ENCODE peak calls at places on chromosomes 1 and 21, in six cellular contexts. X is suprapubic skin, L is GM12892, D is Peyer's patch, R is tibial nerve, K is prostate gland. A is an unnamed sample.

GRCh38 chr1:42264791-42265190 is 70.2 kb downstream of the FOXJ3 start:
- DNase-seq in X (no peak), L (no peak), D (no peak), R (no peak), K (no peak), A (no peak)

GRCh38 chr1:9231648-9232332 is 2.8 kb upstream of the H6PD start:
- DNase-seq in X (no peak), L (no peak), D (no peak), R (no peak), K (no peak), A (no peak)

GRCh38 chr1:53165408-53165961 is 23.0 kb upstream of the SLC1A7 start:
- DNase-seq in X (no peak), L (no peak), D (no peak), R (peak; percentile 71), K (no peak), A (no peak)

GRCh38 chr1:6386371-6386949 is 7.1 kb downstream of the ACOT7 start:
- DNase-seq in X (no peak), L (no peak), D (no peak), R (no peak), K (no peak), A (no peak)

GRCh38 chr21:43333301-43334062 is 93.4 kb downstream of the SIK1 start:
- DNase-seq in X (no peak), L (no peak), D (no peak), R (peak; percentile 31), K (peak; percentile 90), A (no peak)

GRCh38 chr21:41752231-41752681 is 14.6 kb downstream of the RIPK4 start:
- DNase-seq in X (no peak), L (no peak), D (no peak), R (no peak), K (no peak), A (no peak)

GRCh38 chr21:44757731-44758130 is 43.9 kb downstream of the UBE2G2 start:
- DNase-seq in X (peak; percentile 57), L (no peak), D (no peak), R (no peak), K (no peak), A (no peak)

GRCh38 chr1:8552135-8552534 is 234.2 kb downstream of the SLC45A1 start:
- DNase-seq in X (no peak), L (no peak), D (no peak), R (no peak), K (no peak), A (no peak)

GRCh38 chr1:184036517-184036949 is 995 bp downstream of the COLGALT2 start:
- DNase-seq in X (no peak), L (peak; percentile 13), D (no peak), R (no peak), K (no peak), A (no peak)
- TF ChIP-seq POLR2A in X (no peak), L (no peak), D (no peak), R (no peak), K (no peak), A (no peak)

GRCh38 chr1:213486488-213486887 is 435.4 kb downstream of the RPS6KC1 start:
- DNase-seq in X (no peak), L (no peak), D (no peak), R (no peak), K (no peak), A (no peak)
- TF ChIP-seq POLR2A in X (no peak), L (no peak), D (no peak), R (no peak), K (no peak), A (no peak)

GRCh38 chr1:166839600-166840308 is 479 bp downstream of the POGK start:
- DNase-seq in X (no peak), L (peak; percentile 39), D (peak; percentile 42), R (no peak), K (peak; percentile 42), A (no peak)

GRCh38 chr1:166843769-166844596 is 4.7 kb downstream of the POGK start:
- DNase-seq in X (no peak), L (no peak), D (no peak), R (no peak), K (no peak), A (no peak)

GRCh38 chr1:166843322-166843721 is 4.0 kb downstream of the POGK start:
- DNase-seq in X (no peak), L (no peak), D (no peak), R (no peak), K (no peak), A (no peak)

GRCh38 chr1:166838766-166839599 is at the start of gene POGK:
- DNase-seq in X (peak; percentile 94), L (peak; percentile 85), D (peak; percentile 87), R (peak; percentile 80), K (peak; percentile 90), A (peak; percentile 37)

GRCh38 chr1:166840309-166841302 is 1.3 kb downstream of the POGK start:
- DNase-seq in X (no peak), L (no peak), D (no peak), R (no peak), K (peak; percentile 12), A (no peak)
- TF ChIP-seq POLR2A in X (no peak), L (no peak), D (no peak), R (no peak), K (no peak), A (no peak)

GRCh38 chr1:212684076-212684475 is 15.6 kb downstream of the BATF3 start:
- DNase-seq in X (peak; percentile 23), L (no peak), D (no peak), R (no peak), K (no peak), A (no peak)

GRCh38 chr1:212686069-212686468 is 13.6 kb downstream of the BATF3 start:
- DNase-seq in X (peak; percentile 40), L (no peak), D (no peak), R (no peak), K (no peak), A (no peak)

GRCh38 chr1:212684511-212685090 is 15.0 kb downstream of the BATF3 start:
- DNase-seq in X (peak; percentile 40), L (no peak), D (no peak), R (no peak), K (no peak), A (no peak)

GRCh38 chr1:212686591-212686990 is 13.0 kb downstream of the BATF3 start:
- DNase-seq in X (peak; percentile 66), L (no peak), D (no peak), R (no peak), K (no peak), A (no peak)

GRCh38 chr1:212685429-212685828 is 14.2 kb downstream of the BATF3 start:
- DNase-seq in X (no peak), L (no peak), D (no peak), R (no peak), K (no peak), A (no peak)
- TF ChIP-seq POLR2A in X (no peak), L (no peak), D (no peak), R (no peak), K (no peak), A (no peak)

DNA sequence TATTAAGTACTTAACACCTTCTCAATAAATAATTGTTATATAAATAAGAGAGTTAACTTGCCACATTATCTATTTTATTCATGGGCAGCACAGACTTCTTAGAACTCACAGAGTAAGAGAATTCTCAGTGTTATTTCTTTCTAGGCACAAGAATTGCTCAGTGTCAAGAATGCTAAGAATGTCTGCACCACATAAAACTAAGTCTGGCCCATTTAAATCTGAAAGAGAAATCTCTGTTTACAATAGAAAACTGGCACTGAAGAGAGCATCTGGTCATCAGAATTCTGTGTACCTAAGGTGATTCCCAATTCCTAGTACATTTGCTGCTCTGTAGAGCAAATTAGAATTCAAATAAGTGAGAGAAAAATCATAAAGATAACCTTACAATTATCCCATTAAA is 3.8 kb downstream of the OR10K2 start:
- DNase-seq in X (no peak), L (no peak), D (no peak), R (no peak), K (no peak), A (no peak)
- TF ChIP-seq POLR2A in X (no peak), L (no peak), D (no peak), R (no peak), K (no peak), A (no peak)

GRCh38 chr1:150213170-150214098 is 22.5 kb downstream of the ANP32E start:
- DNase-seq in X (peak; percentile 98), L (peak; percentile 86), D (peak; percentile 95), R (peak; percentile 90), K (peak; percentile 88), A (peak; percentile 85)
- TF ChIP-seq POLR2A in X (no peak), L (peak; percentile 60), D (peak; percentile 30), R (peak; percentile 4), K (peak; percentile 19), A (peak; percentile 46)

GRCh38 chr1:18950415-18951026 is 6.0 kb downstream of the IFFO2 start:
- DNase-seq in X (no peak), L (no peak), D (no peak), R (no peak), K (peak; percentile 55), A (no peak)
- TF ChIP-seq POLR2A in X (no peak), L (no peak), D (no peak), R (no peak), K (peak; percentile 58), A (no peak)

GRCh38 chr1:154974808-154975408 is 427 bp downstream of the CKS1B start:
- DNase-seq in X (peak; percentile 98), L (peak; percentile 76), D (peak; percentile 95), R (peak; percentile 89), K (peak; percentile 94), A (peak; percentile 77)

GRCh38 chr1:154975409-154976205 is 1.1 kb downstream of the CKS1B start:
- DNase-seq in X (peak; percentile 86), L (no peak), D (peak; percentile 79), R (peak; percentile 58), K (peak; percentile 48), A (no peak)

GRCh38 chr1:154972517-154973343 is 1.8 kb upstream of the CKS1B start:
- DNase-seq in X (no peak), L (no peak), D (no peak), R (peak; percentile 44), K (peak; percentile 87), A (no peak)

GRCh38 chr1:154973344-154974085 is 966 bp upstream of the CKS1B start:
- DNase-seq in X (peak; percentile 100), L (peak; percentile 79), D (peak; percentile 96), R (peak; percentile 98), K (peak; percentile 97), A (peak; percentile 85)

GRCh38 chr1:154974086-154974807 is at the start of gene CKS1B:
- DNase-seq in X (peak; percentile 99), L (peak; percentile 95), D (peak; percentile 95), R (peak; percentile 99), K (peak; percentile 99), A (peak; percentile 95)
- TF ChIP-seq POLR2A in X (no peak), L (peak; percentile 78), D (peak; percentile 46), R (peak; percentile 79), K (peak; percentile 60), A (peak; percentile 65)